ENCODE peak calls at places on chromosomes 7 and 10, in eight cellular contexts. M is fibroblast of the aortic adventitia, Q is neural progenitor cell, O is AG09309, T is cardiac fibroblast, L is fibroblast of lung, W is foreskin fibroblast, Y is AG04450. V is an unnamed sample.

GRCh38 chr7:19754521-19755116 is 18.8 kb downstream of the TMEM196 start:
- DNase-seq in M (peak), Q (peak), O (no peak), T (peak), L (peak), W (peak), Y (no peak), V (peak)

GRCh38 chr10:77635402-77636227 is 2.0 kb downstream of the KCNMA1 start:
- DNase-seq in M (no peak), Q (peak), O (no peak), T (no peak), L (no peak), W (no peak), Y (no peak), V (no peak)

GRCh38 chr10:80529604-80530003 is 8.1 kb upstream of the SH2D4B start:
- DNase-seq in M (no peak), Q (no peak), O (no peak), T (no peak), L (no peak), W (no peak), Y (no peak), V (no peak)

GRCh38 chr10:47383254-47384147 is 592 bp downstream of the ZNF488 start:
- DNase-seq in M (no peak), Q (peak), O (no peak), T (no peak), L (no peak), W (no peak), Y (no peak), V (peak)

GRCh38 chr10:67903581-67903980 is 19.1 kb downstream of the SIRT1 start:
- DNase-seq in M (no peak), Q (no peak), O (no peak), T (no peak), L (no peak), W (no peak), Y (no peak), V (no peak)

GRCh38 chr10:63522129-63522687 is 1.0 kb downstream of the REEP3 start:
- DNase-seq in M (no peak), Q (no peak), O (no peak), T (peak), L (peak), W (peak), Y (no peak), V (peak)

GRCh38 chr10:63072951-63073350 is 60.2 kb upstream of the NRBF2 start:
- DNase-seq in M (no peak), Q (no peak), O (no peak), T (no peak), L (no peak), W (no peak), Y (no peak), V (peak)

GRCh38 chr10:30437039-30437781 is 3.2 kb downstream of the MAP3K8 start:
- DNase-seq in M (peak), Q (no peak), O (no peak), T (peak), L (peak), W (peak), Y (no peak), V (peak)

GRCh38 chr7:129665013-129665401 is 53.5 kb downstream of the NRF1 start:
- DNase-seq in M (peak), Q (peak), O (peak), T (peak), L (peak), W (peak), Y (peak), V (peak)

GRCh38 chr7:22589641-22590141 is 89.7 kb upstream of the STEAP1B start:
- DNase-seq in M (peak), Q (peak), O (no peak), T (peak), L (peak), W (peak), Y (no peak), V (no peak)

GRCh38 chr7:99001482-99002145 is 123.3 kb downstream of the TRRAP start:
- DNase-seq in M (no peak), Q (no peak), O (no peak), T (no peak), L (peak), W (no peak), Y (no peak), V (no peak)

GRCh38 chr10:103734731-103735130 is 120.6 kb downstream of the SH3PXD2A start:
- DNase-seq in M (no peak), Q (no peak), O (no peak), T (no peak), L (no peak), W (peak), Y (no peak), V (no peak)

GRCh38 chr10:121406823-121407545 is 191.3 kb downstream of the FGFR2 start:
- DNase-seq in M (no peak), Q (no peak), O (no peak), T (no peak), L (peak), W (no peak), Y (no peak), V (peak)

GRCh38 chr10:44382131-44382858 is 2.6 kb downstream of the CXCL12 start:
- DNase-seq in M (peak), Q (peak), O (no peak), T (peak), L (peak), W (no peak), Y (no peak), V (no peak)

GRCh38 chr7:96414931-96415292 is 93.0 kb upstream of the SLC25A13 start:
- DNase-seq in M (peak), Q (peak), O (no peak), T (peak), L (no peak), W (peak), Y (no peak), V (peak)

GRCh38 chr10:122516733-122517132 is 43.8 kb upstream of the DMBT1 start:
- DNase-seq in M (no peak), Q (no peak), O (no peak), T (no peak), L (no peak), W (no peak), Y (no peak), V (no peak)

GRCh38 chr7:137804819-137805218 is 42.0 kb downstream of the DGKI start:
- DNase-seq in M (no peak), Q (no peak), O (no peak), T (no peak), L (peak), W (peak), Y (no peak), V (no peak)

GRCh38 chr10:113414481-113414990 is 138.3 kb upstream of the HABP2 start:
- DNase-seq in M (no peak), Q (no peak), O (no peak), T (no peak), L (no peak), W (no peak), Y (no peak), V (no peak)

GRCh38 chr7:25643285-25643684 is 415.0 kb upstream of the NPVF start:
- DNase-seq in M (no peak), Q (no peak), O (no peak), T (no peak), L (no peak), W (no peak), Y (no peak), V (no peak)

GRCh38 chr10:22453948-22454347 is 108.7 kb downstream of the SPAG6 start:
- DNase-seq in M (no peak), Q (no peak), O (no peak), T (no peak), L (no peak), W (no peak), Y (no peak), V (peak)

GRCh38 chr7:1560620-1561031 is 4.6 kb upstream of the TMEM184A start:
- DNase-seq in M (no peak), Q (no peak), O (no peak), T (no peak), L (no peak), W (no peak), Y (no peak), V (no peak)

GRCh38 chr10:70893227-70894006 is 5.1 kb upstream of the PCBD1 start:
- DNase-seq in M (no peak), Q (no peak), O (no peak), T (no peak), L (no peak), W (no peak), Y (no peak), V (no peak)

DNA sequence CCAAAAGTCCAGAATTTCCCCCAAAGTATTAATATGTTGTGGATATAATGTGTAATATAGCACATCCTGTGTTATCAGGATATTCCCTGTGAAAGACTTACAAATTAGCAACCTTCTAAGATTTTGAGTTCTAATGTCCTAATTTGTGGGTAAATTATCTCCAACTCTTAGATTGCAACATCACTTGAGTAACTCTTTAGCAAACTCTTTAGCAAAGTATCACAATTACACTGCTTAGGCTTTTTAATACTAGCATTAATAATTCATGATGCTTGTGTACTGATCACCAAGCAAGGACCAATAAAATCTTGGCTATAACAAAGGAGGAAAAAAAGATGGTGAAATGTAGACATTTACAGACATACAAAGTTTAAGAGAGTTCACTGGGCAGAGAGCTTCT is 27.7 kb downstream of the HIP1 start:
- DNase-seq in M (peak), Q (no peak), O (no peak), T (no peak), L (no peak), W (no peak), Y (no peak), V (no peak)
- H3K4me3 ChIP-seq in M (no peak), Q (no peak), O (no peak), T (no peak), L (no peak), W (no peak), Y (no peak), V (no peak)

GRCh38 chr10:15881542-15881941 is 21.2 kb upstream of the MINDY3 start:
- DNase-seq in M (no peak), Q (no peak), O (no peak), T (no peak), L (no peak), W (no peak), Y (no peak), V (no peak)

GRCh38 chr10:15879663-15880062 is 19.4 kb upstream of the MINDY3 start:
- DNase-seq in M (no peak), Q (peak), O (no peak), T (no peak), L (no peak), W (no peak), Y (no peak), V (peak)

GRCh38 chr10:15877836-15878576 is 17.7 kb upstream of the MINDY3 start:
- DNase-seq in M (no peak), Q (peak), O (no peak), T (no peak), L (no peak), W (no peak), Y (no peak), V (no peak)

GRCh38 chr10:15884447-15884846 is 24.1 kb upstream of the MINDY3 start:
- DNase-seq in M (no peak), Q (no peak), O (no peak), T (no peak), L (no peak), W (no peak), Y (no peak), V (no peak)

GRCh38 chr10:15879058-15879457 is 18.8 kb upstream of the MINDY3 start:
- DNase-seq in M (peak), Q (peak), O (no peak), T (peak), L (peak), W (peak), Y (no peak), V (peak)
- TF ChIP-seq CTCF in M (peak), Q (peak), O (peak), T (peak), L (peak), W (peak), Y (peak), V (peak)

DNA sequence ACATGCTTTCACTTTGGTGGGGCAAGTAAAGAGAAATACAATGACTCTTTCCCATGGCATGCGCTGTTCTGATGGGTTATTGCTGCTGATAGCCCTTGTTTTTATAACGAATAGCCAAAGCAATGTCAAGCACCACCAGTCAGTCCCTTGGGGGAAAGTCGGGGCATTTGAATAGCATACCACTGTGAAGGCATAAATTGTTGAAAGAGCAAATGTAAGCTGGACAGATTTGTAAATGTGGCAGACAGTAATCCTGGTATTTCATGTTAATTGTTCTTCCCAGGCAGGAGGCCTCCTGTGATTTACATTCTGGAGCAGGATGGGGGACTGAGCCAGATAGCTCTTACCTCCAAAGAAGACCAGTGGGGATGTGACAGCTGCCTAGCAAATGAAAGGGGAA is 293.3 kb downstream of the ADRA2A start:
- DNase-seq in M (no peak), Q (no peak), O (no peak), T (peak), L (no peak), W (no peak), Y (no peak), V (no peak)
- H3K4me3 ChIP-seq in M (no peak), Q (no peak), O (no peak), T (no peak), L (no peak), W (no peak), Y (no peak), V (no peak)

DNA sequence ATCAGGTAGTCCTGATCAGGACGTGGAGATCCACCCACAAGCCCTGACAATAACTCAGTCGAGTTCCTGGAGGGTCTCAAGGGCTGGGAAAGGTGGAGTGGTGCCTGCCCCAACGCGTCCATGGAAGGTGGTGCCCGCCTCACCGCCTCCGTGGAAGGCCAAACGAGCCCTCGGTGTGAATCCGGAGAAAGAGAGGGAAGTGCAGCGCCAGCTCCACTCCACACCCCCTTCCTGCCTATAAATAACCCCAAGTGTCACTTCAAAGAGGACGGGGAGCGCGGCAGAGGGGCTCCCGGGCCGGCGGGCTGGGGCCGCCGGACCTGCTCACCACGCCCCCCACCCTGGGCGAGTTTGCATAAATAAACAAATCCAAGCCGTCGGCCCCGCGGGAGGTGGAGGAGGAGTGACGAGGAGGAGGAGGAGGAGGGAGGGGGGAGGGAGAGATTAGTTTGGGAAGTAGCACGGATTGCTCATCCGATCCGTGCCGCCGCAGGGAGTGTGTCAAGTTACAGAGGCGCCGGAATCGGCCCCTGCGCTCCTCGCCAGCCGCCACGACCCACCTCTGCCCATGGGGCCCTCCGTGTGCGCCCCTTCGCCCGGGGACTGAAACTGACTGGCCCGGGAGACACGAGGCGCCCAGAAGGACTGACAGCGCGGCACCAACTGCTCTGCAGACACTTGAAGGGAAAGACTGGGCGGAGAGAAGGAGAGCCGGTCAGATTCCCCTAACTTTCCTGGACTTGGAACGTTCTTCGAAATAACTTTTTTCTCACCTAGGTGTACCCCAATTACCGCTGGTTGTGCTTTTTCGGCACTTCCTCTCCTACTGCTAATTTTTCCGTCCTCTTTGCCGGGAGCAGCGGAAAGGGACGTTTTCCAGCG is at the start of gene COL13A1:
- DNase-seq in M (peak), Q (peak), O (no peak), T (peak), L (peak), W (peak), Y (no peak), V (peak)
- TF ChIP-seq CTCF in M (no peak), Q (no peak), O (no peak), T (no peak), L (no peak), W (no peak), Y (no peak), V (no peak)

GRCh38 chr7:6106140-6106904 is 75.1 kb downstream of the ANKRD61 start:
- DNase-seq in M (peak), Q (peak), O (peak), T (peak), L (peak), W (peak), Y (no peak), V (peak)
- H3K4me3 ChIP-seq in M (peak), Q (peak), O (peak), T (peak), L (peak), W (peak), Y (peak), V (peak)

GRCh38 chr7:28921822-28922221 is 36.3 kb downstream of the TRIL start:
- DNase-seq in M (peak), Q (peak), O (no peak), T (peak), L (peak), W (peak), Y (peak), V (peak)
- TF ChIP-seq CTCF in M (peak), Q (peak), O (peak), T (peak), L (peak), W (peak), Y (peak), V (peak)